ENCODE peak calls at places on chromosomes 13 and 19, in nine cellular contexts. O, N, W, Q, M, S, J, G and T are unnamed samples.

GRCh38 chr19:36916991-36917390 is 859 bp downstream of the ZNF568 start:
- DNase-seq in O (no peak), N (peak), W (no peak), Q (no peak), M (no peak), S (no peak), J (no peak), G (peak), T (peak)

GRCh38 chr19:16649734-16650133 is 10.2 kb downstream of the SMIM7 start:
- DNase-seq in O (no peak), N (no peak), W (no peak), Q (no peak), M (no peak), S (no peak), J (no peak), G (no peak), T (no peak)

GRCh38 chr19:50311723-50312635 is 17.2 kb downstream of the KCNC3 start:
- DNase-seq in O (no peak), N (peak), W (peak), Q (no peak), M (no peak), S (no peak), J (no peak), G (no peak), T (peak)

GRCh38 chr13:43878897-43879322 is 630 bp downstream of the CCDC122 start:
- DNase-seq in O (peak), N (peak), W (peak), Q (peak), M (peak), S (peak), J (no peak), G (peak), T (peak)

GRCh38 chr19:40714519-40715299 is 2.0 kb downstream of the COQ8B start:
- DNase-seq in O (peak), N (peak), W (peak), Q (peak), M (peak), S (peak), J (peak), G (peak), T (peak)

GRCh38 chr13:95593462-95593861 is 40.9 kb downstream of the CLDN10 start:
- DNase-seq in O (no peak), N (no peak), W (no peak), Q (no peak), M (no peak), S (no peak), J (no peak), G (no peak), T (no peak)

GRCh38 chr13:23579072-23579885 is 9.1 kb downstream of the TNFRSF19 start:
- DNase-seq in O (peak), N (peak), W (peak), Q (peak), M (peak), S (peak), J (peak), G (peak), T (peak)

GRCh38 chr13:39665763-39666162 is 10.3 kb downstream of the COG6 start:
- DNase-seq in O (no peak), N (no peak), W (no peak), Q (no peak), M (no peak), S (no peak), J (no peak), G (no peak), T (no peak)

GRCh38 chr13:71618154-71618553 is 248.8 kb downstream of the DACH1 start:
- DNase-seq in O (no peak), N (no peak), W (no peak), Q (no peak), M (no peak), S (no peak), J (no peak), G (peak), T (no peak)

GRCh38 chr13:23753523-23753922 is 135.7 kb downstream of the MIPEP start:
- DNase-seq in O (no peak), N (peak), W (no peak), Q (no peak), M (no peak), S (no peak), J (no peak), G (peak), T (no peak)

GRCh38 chr13:104592127-104592526 is 1525.9 kb upstream of the SLC10A2 start:
- DNase-seq in O (no peak), N (no peak), W (no peak), Q (no peak), M (no peak), S (no peak), J (no peak), G (peak), T (no peak)

GRCh38 chr19:18723871-18724377 is 40.4 kb downstream of the CRTC1 start:
- DNase-seq in O (no peak), N (no peak), W (no peak), Q (no peak), M (no peak), S (no peak), J (no peak), G (no peak), T (peak)

GRCh38 chr13:31200636-31200970 is 828 bp downstream of the B3GLCT start:
- DNase-seq in O (peak), N (peak), W (peak), Q (peak), M (peak), S (peak), J (peak), G (no peak), T (peak)

GRCh38 chr13:26299168-26299788 is 45.3 kb downstream of the CDK8 start:
- DNase-seq in O (no peak), N (no peak), W (no peak), Q (no peak), M (no peak), S (no peak), J (no peak), G (peak), T (no peak)

GRCh38 chr19:9528757-9529336 is 9.6 kb downstream of the ZNF426 start:
- DNase-seq in O (no peak), N (peak), W (no peak), Q (no peak), M (no peak), S (no peak), J (no peak), G (peak), T (no peak)

GRCh38 chr19:7497292-7497691 is 8.5 kb upstream of the PEX11G start:
- DNase-seq in O (no peak), N (no peak), W (no peak), Q (no peak), M (no peak), S (no peak), J (no peak), G (no peak), T (no peak)

GRCh38 chr19:33208371-33208770 is 14.2 kb downstream of the LRP3 start:
- DNase-seq in O (no peak), N (no peak), W (peak), Q (no peak), M (no peak), S (no peak), J (no peak), G (no peak), T (no peak)

GRCh38 chr13:90896022-90896421 is 451.5 kb upstream of the MIR17HG start:
- DNase-seq in O (no peak), N (no peak), W (no peak), Q (no peak), M (no peak), S (no peak), J (no peak), G (no peak), T (no peak)

GRCh38 chr13:43720780-43721397 is 65.9 kb downstream of the ENOX1 start:
- DNase-seq in O (no peak), N (peak), W (no peak), Q (no peak), M (no peak), S (no peak), J (no peak), G (peak), T (no peak)

GRCh38 chr19:45528744-45529453 is 21.6 kb downstream of the VASP start:
- DNase-seq in O (peak), N (peak), W (peak), Q (no peak), M (peak), S (no peak), J (peak), G (no peak), T (no peak)

GRCh38 chr19:5128251-5128931 is 159.5 kb downstream of the KDM4B start:
- DNase-seq in O (no peak), N (no peak), W (peak), Q (no peak), M (no peak), S (no peak), J (no peak), G (peak), T (peak)

GRCh38 chr13:29959086-29959485 is 108.7 kb upstream of the UBL3 start:
- DNase-seq in O (no peak), N (no peak), W (no peak), Q (no peak), M (no peak), S (no peak), J (no peak), G (no peak), T (no peak)

GRCh38 chr13:27124571-27124970 is 47.0 kb downstream of the USP12 start:
- DNase-seq in O (no peak), N (no peak), W (no peak), Q (no peak), M (no peak), S (no peak), J (no peak), G (no peak), T (no peak)

GRCh38 chr13:75555836-75556235 is 6.2 kb downstream of the UCHL3 start:
- DNase-seq in O (no peak), N (no peak), W (no peak), Q (no peak), M (no peak), S (no peak), J (no peak), G (no peak), T (no peak)

GRCh38 chr13:74891610-74892009 is 590.4 kb downstream of the TBC1D4 start:
- DNase-seq in O (no peak), N (peak), W (no peak), Q (no peak), M (no peak), S (no peak), J (no peak), G (peak), T (no peak)

GRCh38 chr13:49042476-49042875 is 66.8 kb downstream of the FNDC3A start:
- DNase-seq in O (no peak), N (no peak), W (no peak), Q (no peak), M (no peak), S (no peak), J (no peak), G (peak), T (no peak)

GRCh38 chr13:90834700-90835099 is 512.8 kb upstream of the MIR17HG start:
- DNase-seq in O (no peak), N (no peak), W (no peak), Q (no peak), M (no peak), S (no peak), J (no peak), G (no peak), T (no peak)

GRCh38 chr13:110915874-110916670 is 1.2 kb upstream of the ANKRD10 start:
- DNase-seq in O (no peak), N (no peak), W (no peak), Q (no peak), M (no peak), S (no peak), J (no peak), G (peak), T (no peak)

GRCh38 chr13:96011291-96011875 is 41.8 kb downstream of the UGGT2 start:
- DNase-seq in O (no peak), N (no peak), W (no peak), Q (no peak), M (no peak), S (no peak), J (no peak), G (peak), T (no peak)

GRCh38 chr13:37207646-37208045 is 102.2 kb upstream of the CSNK1A1L start:
- DNase-seq in O (no peak), N (no peak), W (no peak), Q (no peak), M (no peak), S (no peak), J (no peak), G (no peak), T (no peak)

GRCh38 chr19:2449019-2449418 is 7.7 kb downstream of the LMNB2 start:
- DNase-seq in O (no peak), N (no peak), W (no peak), Q (no peak), M (no peak), S (no peak), J (no peak), G (no peak), T (no peak)

GRCh38 chr13:80235559-80236296 is 105.2 kb downstream of the SPRY2 start:
- DNase-seq in O (peak), N (peak), W (no peak), Q (no peak), M (no peak), S (no peak), J (no peak), G (no peak), T (no peak)

GRCh38 chr19:3652422-3652821 is 25.8 kb upstream of the CACTIN start:
- DNase-seq in O (no peak), N (no peak), W (no peak), Q (no peak), M (no peak), S (no peak), J (no peak), G (no peak), T (no peak)
- H3K27ac ChIP-seq in O (no peak), N (no peak), W (no peak), Q (no peak), M (no peak), S (no peak), J (no peak), G (no peak), T (no peak)

GRCh38 chr19:54325631-54326030 is 12.7 kb upstream of the LILRA5 start:
- DNase-seq in O (no peak), N (no peak), W (no peak), Q (no peak), M (no peak), S (no peak), J (no peak), G (no peak), T (no peak)
- H3K27ac ChIP-seq in O (no peak), N (no peak), W (no peak), Q (no peak), M (no peak), S (no peak), J (no peak), G (no peak), T (no peak)

DNA sequence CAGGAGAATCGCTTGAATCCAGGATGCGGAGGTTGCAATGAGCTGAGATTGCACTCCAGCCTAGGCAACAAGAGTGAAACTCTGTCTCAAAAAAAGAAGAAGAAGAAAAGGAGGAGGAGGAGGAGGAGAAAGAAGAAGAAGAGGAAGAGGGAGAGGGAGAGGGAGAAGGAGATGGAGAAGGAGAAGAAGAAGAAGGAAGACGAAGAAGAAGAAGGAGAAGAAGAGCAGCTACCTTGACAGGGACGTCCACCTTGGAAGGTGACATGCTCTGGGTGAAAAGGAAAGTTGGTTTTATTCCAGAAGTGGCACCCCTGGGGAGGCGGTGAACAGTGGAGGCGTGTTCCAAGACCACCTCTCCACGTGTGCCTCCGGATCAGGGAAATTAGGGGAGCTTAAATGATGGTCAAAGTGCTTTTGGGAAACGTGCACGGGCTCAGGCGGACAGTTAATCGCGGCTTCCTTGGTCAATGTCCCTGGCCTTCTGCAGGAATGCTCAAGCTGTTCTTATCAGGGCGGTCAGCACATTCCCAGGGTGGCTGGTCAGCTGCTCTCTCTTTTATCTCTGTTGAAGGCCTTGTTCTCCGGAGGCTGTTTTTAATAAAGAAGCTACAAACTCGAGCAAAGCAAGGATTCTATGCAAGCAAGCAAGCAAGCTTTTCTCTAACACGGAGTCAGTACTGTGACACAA is 78.9 kb upstream of the PEG3 start:
- DNase-seq in O (no peak), N (no peak), W (no peak), Q (no peak), M (no peak), S (no peak), J (no peak), G (no peak), T (no peak)
- H3K27ac ChIP-seq in O (no peak), N (no peak), W (no peak), Q (no peak), M (no peak), S (no peak), J (no peak), G (no peak), T (no peak)

GRCh38 chr13:47650221-47650620 is 350.9 kb downstream of the SUCLA2 start:
- DNase-seq in O (no peak), N (no peak), W (no peak), Q (no peak), M (no peak), S (no peak), J (no peak), G (no peak), T (no peak)
- H3K27ac ChIP-seq in O (no peak), N (no peak), W (no peak), Q (no peak), M (no peak), S (no peak), J (no peak), G (no peak), T (no peak)

GRCh38 chr19:58546131-58546530 is 2.3 kb downstream of the TRIM28 start:
- DNase-seq in O (no peak), N (no peak), W (no peak), Q (no peak), M (no peak), S (no peak), J (no peak), G (no peak), T (no peak)

GRCh38 chr19:58545286-58546068 is 1.6 kb downstream of the TRIM28 start:
- DNase-seq in O (no peak), N (no peak), W (no peak), Q (no peak), M (no peak), S (no peak), J (no peak), G (no peak), T (no peak)

GRCh38 chr19:58547323-58548312 is 3.8 kb downstream of the TRIM28 start:
- DNase-seq in O (no peak), N (no peak), W (no peak), Q (no peak), M (no peak), S (no peak), J (no peak), G (no peak), T (no peak)

GRCh38 chr19:58544591-58545285 is 874 bp downstream of the TRIM28 start:
- DNase-seq in O (peak), N (peak), W (no peak), Q (no peak), M (peak), S (peak), J (peak), G (peak), T (no peak)

GRCh38 chr19:58543826-58544590 is at the start of gene TRIM28:
- DNase-seq in O (peak), N (peak), W (peak), Q (peak), M (peak), S (peak), J (peak), G (peak), T (peak)
- H3K27ac ChIP-seq in O (peak), N (peak), W (peak), Q (peak), M (peak), S (peak), J (peak), G (peak), T (peak)

GRCh38 chr19:23527797-23528196 is 132.5 kb upstream of the ZNF91 start:
- DNase-seq in O (no peak), N (no peak), W (no peak), Q (no peak), M (no peak), S (no peak), J (no peak), G (no peak), T (no peak)

GRCh38 chr19:23526302-23526701 is 131.0 kb upstream of the ZNF91 start:
- DNase-seq in O (no peak), N (no peak), W (no peak), Q (no peak), M (no peak), S (no peak), J (no peak), G (no peak), T (no peak)

GRCh38 chr19:23531231-23531790 is 136.0 kb upstream of the ZNF91 start:
- DNase-seq in O (no peak), N (no peak), W (no peak), Q (no peak), M (no peak), S (no peak), J (no peak), G (no peak), T (no peak)

GRCh38 chr19:23528376-23528775 is 133.1 kb upstream of the ZNF91 start:
- DNase-seq in O (no peak), N (no peak), W (no peak), Q (no peak), M (no peak), S (no peak), J (no peak), G (no peak), T (no peak)

GRCh38 chr19:23531976-23532375 is 136.7 kb upstream of the ZNF91 start:
- DNase-seq in O (no peak), N (no peak), W (no peak), Q (no peak), M (no peak), S (no peak), J (no peak), G (no peak), T (no peak)
- H3K27ac ChIP-seq in O (no peak), N (no peak), W (no peak), Q (no peak), M (no peak), S (no peak), J (no peak), G (no peak), T (no peak)

DNA sequence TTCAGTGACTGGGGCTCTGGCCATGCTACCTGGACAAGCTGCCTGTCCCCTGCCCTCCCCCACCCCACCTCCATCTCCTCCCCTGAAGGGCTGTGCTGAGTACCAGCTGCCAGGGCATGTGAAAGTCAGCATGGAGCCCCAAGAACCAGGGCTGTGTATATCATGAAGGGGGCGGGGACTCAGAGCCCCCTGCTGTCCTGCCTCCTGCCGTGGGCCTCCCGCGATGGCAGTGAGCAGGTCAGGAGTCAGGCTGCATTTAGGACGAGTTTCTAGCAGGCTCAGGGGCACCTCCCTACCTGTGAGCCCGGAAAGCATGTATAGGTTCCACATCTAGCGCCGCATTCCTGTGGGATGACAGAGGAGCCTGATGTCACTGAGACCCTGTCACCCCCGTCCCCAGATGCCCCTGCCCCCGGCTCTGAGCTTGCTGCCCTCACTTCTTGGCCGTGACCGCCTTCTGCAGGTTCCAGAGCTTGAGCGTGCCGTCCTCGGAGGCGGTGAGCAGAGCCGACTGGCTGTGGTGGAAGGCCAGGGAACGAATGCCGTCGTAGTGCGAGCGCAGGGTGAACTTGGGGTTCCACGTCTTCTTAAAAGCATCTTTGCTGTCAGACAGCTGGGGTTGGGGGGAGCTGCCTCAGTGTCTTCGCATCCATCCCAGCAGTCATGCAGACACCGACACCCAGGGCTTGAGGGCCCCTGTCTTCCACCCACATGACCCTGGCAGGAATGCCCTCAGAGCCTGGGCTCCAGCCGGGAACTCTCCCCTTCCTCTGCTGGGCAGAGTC is 8.3 kb upstream of the PRKD2 start:
- DNase-seq in O (no peak), N (no peak), W (no peak), Q (no peak), M (peak), S (no peak), J (no peak), G (no peak), T (no peak)
- H3K27ac ChIP-seq in O (no peak), N (no peak), W (no peak), Q (no peak), M (no peak), S (no peak), J (no peak), G (no peak), T (no peak)

DNA sequence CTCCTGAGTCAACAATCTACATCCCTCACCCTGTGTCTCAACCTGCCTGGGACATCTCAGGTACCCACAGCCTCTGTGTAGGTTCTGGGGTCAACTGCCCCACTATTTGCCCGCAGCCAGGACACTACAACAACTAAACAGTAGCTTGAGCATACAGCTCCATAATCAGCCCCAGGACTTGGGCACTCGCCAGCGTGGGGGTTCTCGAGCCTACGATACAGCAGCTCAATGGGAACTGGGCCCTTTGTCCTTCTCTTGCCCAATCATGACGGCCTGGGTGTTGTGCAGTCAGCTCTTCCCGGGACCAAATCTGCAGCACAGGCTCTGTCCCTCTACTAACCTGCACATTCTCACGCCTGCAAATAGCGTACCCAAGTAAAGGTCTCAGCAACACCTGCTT is 1.3 kb downstream of the ZNF180 start:
- DNase-seq in O (no peak), N (no peak), W (no peak), Q (no peak), M (no peak), S (no peak), J (no peak), G (no peak), T (no peak)
- H3K27ac ChIP-seq in O (no peak), N (no peak), W (no peak), Q (no peak), M (no peak), S (no peak), J (no peak), G (no peak), T (no peak)